ENCODE peak calls at places on chromosomes 13 and 19, in nine cellular contexts. T is tibial nerve, O is upper lobe of right lung, E is BE2C, M is lung, F is neuronal stem cell, Q is SJSA1, V is sigmoid colon, U is NT2/D1. J is an unnamed sample. For H3K4me1, the result is how much of the 10 kb centered on the place peaks cover.

GRCh38 chr13:45199716-45200115 is 1.1 kb downstream of the KCTD4 start:
- DNase-seq in T (no peak), O (no peak), E (no peak), M (no peak), F (no peak), Q (no peak), V (no peak), U (no peak), J (no peak)

GRCh38 chr19:32539240-32539916 is 41.6 kb upstream of the PDCD5 start:
- DNase-seq in T (no peak), O (no peak), E (no peak), M (no peak), F (no peak), Q (no peak), V (no peak), U (no peak), J (no peak)

GRCh38 chr13:22312405-22312803 is 641.5 kb downstream of the FGF9 start:
- DNase-seq in T (no peak), O (no peak), E (no peak), M (no peak), F (no peak), Q (no peak), V (no peak), U (no peak), J (no peak)

GRCh38 chr19:45766919-45767346 is 2.1 kb downstream of the SIX5 start:
- DNase-seq in T (no peak), O (no peak), E (no peak), M (no peak), F (no peak), Q (no peak), V (peak), U (no peak), J (peak)

GRCh38 chr13:53151692-53152421 is 123.2 kb downstream of the OLFM4 start:
- DNase-seq in T (no peak), O (no peak), E (peak), M (no peak), F (peak), Q (no peak), V (no peak), U (peak), J (no peak)

GRCh38 chr13:95641291-95641811 is 3.2 kb downstream of the DZIP1 start:
- DNase-seq in T (no peak), O (no peak), E (peak), M (no peak), F (no peak), Q (no peak), V (peak), U (no peak), J (no peak)

GRCh38 chr13:52001120-52001731 is 10.0 kb downstream of the ATP7B start:
- DNase-seq in T (no peak), O (no peak), E (no peak), M (no peak), F (no peak), Q (no peak), V (no peak), U (no peak), J (no peak)

GRCh38 chr13:44437356-44438233 is 64.0 kb downstream of the SERP2 start:
- DNase-seq in T (no peak), O (no peak), E (no peak), M (no peak), F (peak), Q (no peak), V (no peak), U (no peak), J (no peak)

GRCh38 chr13:58376775-58377174 is 745.2 kb downstream of the PCDH17 start:
- DNase-seq in T (no peak), O (no peak), E (no peak), M (no peak), F (no peak), Q (no peak), V (no peak), U (no peak), J (no peak)

GRCh38 chr13:36778083-36778671 is 40.8 kb upstream of the RFXAP start:
- DNase-seq in T (no peak), O (no peak), E (no peak), M (no peak), F (peak), Q (peak), V (no peak), U (no peak), J (no peak)

GRCh38 chr13:31301119-31301518 is 101.3 kb downstream of the B3GLCT start:
- DNase-seq in T (no peak), O (no peak), E (no peak), M (no peak), F (no peak), Q (no peak), V (no peak), U (no peak), J (no peak)

GRCh38 chr19:58518261-58519086 is 1.1 kb downstream of the ZBTB45 start:
- DNase-seq in T (no peak), O (no peak), E (no peak), M (no peak), F (no peak), Q (no peak), V (no peak), U (no peak), J (no peak)

GRCh38 chr19:17753976-17754375 is 2.7 kb downstream of the FCHO1 start:
- DNase-seq in T (no peak), O (no peak), E (no peak), M (no peak), F (no peak), Q (no peak), V (no peak), U (no peak), J (no peak)

GRCh38 chr19:5943623-5944022 is 29.6 kb downstream of the CAPS start:
- DNase-seq in T (no peak), O (no peak), E (no peak), M (no peak), F (no peak), Q (no peak), V (no peak), U (no peak), J (no peak)

GRCh38 chr13:107275945-107276614 is 708.1 kb upstream of the ARGLU1 start:
- DNase-seq in T (no peak), O (no peak), E (peak), M (no peak), F (no peak), Q (no peak), V (no peak), U (no peak), J (no peak)

GRCh38 chr13:27258637-27259377 is 7.4 kb downstream of the RPL21 start:
- DNase-seq in T (no peak), O (no peak), E (no peak), M (no peak), F (no peak), Q (no peak), V (no peak), U (no peak), J (no peak)

GRCh38 chr19:5048091-5048726 is 79.3 kb downstream of the KDM4B start:
- DNase-seq in T (peak), O (peak), E (peak), M (peak), F (peak), Q (peak), V (peak), U (peak), J (peak)

DNA sequence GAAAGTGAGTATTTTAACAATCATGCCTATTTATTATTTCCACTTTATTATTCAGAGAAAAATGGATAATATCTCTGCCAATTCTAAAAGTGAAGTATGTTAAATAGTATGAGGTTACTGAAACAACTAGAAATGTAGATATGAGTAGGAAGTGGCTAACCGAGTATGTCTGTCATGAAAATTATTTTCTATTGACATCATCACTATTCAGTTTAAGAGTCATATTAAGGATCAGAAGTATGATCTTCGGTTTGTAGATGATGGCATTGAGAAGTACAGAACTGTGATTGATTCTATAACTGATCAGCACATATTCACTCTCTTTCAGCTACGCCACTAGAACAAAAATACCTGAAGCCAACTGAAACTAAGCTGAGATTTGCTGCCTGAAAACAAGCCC is 146.4 kb upstream of the SLITRK5 start:
- DNase-seq in T (no peak), O (no peak), E (no peak), M (no peak), F (no peak), Q (no peak), V (no peak), U (no peak), J (no peak)
- H3K4me1 ChIP-seq in T (under half), O (under half), E (under half), M (under half), F (under half), Q (under half), V (under half), U (under half), J (under half)

GRCh38 chr19:19459707-19460251 is 54.3 kb downstream of the GATAD2A start:
- DNase-seq in T (no peak), O (no peak), E (peak), M (no peak), F (no peak), Q (no peak), V (no peak), U (no peak), J (peak)

GRCh38 chr19:19460761-19461265 is 54.5 kb downstream of the TSSK6 start:
- DNase-seq in T (peak), O (peak), E (peak), M (peak), F (no peak), Q (no peak), V (peak), U (no peak), J (peak)

GRCh38 chr19:19461671-19462622 is 53.4 kb downstream of the TSSK6 start:
- DNase-seq in T (no peak), O (peak), E (peak), M (peak), F (peak), Q (no peak), V (peak), U (no peak), J (peak)

GRCh38 chr19:19460258-19460731 is 54.8 kb downstream of the GATAD2A start:
- DNase-seq in T (no peak), O (no peak), E (no peak), M (no peak), F (no peak), Q (no peak), V (no peak), U (no peak), J (no peak)

GRCh38 chr19:19461306-19461670 is 54.1 kb downstream of the TSSK6 start:
- DNase-seq in T (no peak), O (no peak), E (no peak), M (no peak), F (no peak), Q (no peak), V (no peak), U (no peak), J (no peak)
- H3K4me1 ChIP-seq in T (half or more), O (half or more), E (under half), M (under half), F (half or more), Q (under half), V (half or more), U (half or more), J (under half)

GRCh38 chr19:14078406-14078805 is 5.8 kb downstream of the MISP3 start:
- DNase-seq in T (no peak), O (no peak), E (no peak), M (no peak), F (no peak), Q (no peak), V (no peak), U (no peak), J (no peak)

GRCh38 chr19:14073232-14073924 is 792 bp downstream of the MISP3 start:
- DNase-seq in T (no peak), O (peak), E (peak), M (peak), F (peak), Q (peak), V (peak), U (no peak), J (peak)

GRCh38 chr19:14072535-14073231 is at the start of gene MISP3:
- DNase-seq in T (no peak), O (peak), E (peak), M (peak), F (no peak), Q (no peak), V (peak), U (no peak), J (no peak)

GRCh38 chr19:14070268-14071050 is 2.1 kb upstream of the MISP3 start:
- DNase-seq in T (no peak), O (no peak), E (no peak), M (no peak), F (no peak), Q (no peak), V (no peak), U (no peak), J (peak)

DNA sequence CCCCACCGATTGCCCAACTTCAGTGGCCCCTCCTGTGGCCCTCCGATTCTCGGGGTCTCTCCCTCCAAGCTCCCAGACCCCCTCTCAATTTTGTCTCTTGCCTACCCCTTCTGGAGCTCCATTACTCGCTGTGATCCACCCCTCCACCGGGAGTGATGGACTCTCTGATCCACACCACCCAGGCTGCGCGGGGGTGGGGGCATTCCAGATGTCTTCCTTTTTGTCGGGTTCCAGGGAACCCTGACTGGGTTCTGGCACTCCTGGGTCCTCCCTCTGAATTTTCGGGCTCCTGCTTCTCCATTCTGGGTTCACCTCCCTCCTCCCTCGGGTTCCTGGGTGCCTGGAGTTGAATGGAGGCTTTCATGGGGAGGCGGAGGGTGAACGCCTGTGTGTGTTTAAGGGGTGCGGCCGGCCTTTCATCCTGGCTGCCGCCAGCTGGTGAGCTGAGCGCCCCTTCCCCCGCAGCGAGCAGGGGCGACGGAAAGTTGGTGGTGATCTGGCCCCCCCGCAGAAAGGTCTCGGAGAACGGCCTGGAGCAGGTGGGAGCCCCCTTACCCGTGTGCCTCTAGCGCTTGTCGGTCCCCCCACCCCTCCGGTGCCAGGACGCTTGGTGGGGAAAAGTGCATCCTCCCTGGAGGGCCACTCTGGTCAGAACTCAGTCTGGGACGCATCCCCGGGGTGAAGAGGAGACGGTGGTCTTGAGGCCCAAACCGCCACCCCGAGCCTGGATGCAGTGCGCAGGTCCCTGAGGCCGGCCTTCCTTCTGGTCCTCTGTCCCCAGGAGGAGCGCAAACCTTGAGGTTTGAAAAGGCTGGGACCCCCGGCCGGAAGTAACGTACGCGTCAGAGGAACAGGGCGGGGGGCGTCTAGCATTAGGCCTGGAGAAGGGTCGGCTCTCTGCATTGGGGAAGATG is 1.6 kb downstream of the MISP3 start:
- DNase-seq in T (no peak), O (peak), E (no peak), M (no peak), F (peak), Q (no peak), V (peak), U (no peak), J (peak)
- H3K4me1 ChIP-seq in T (under half), O (under half), E (under half), M (under half), F (under half), Q (under half), V (under half), U (under half), J (under half)

DNA sequence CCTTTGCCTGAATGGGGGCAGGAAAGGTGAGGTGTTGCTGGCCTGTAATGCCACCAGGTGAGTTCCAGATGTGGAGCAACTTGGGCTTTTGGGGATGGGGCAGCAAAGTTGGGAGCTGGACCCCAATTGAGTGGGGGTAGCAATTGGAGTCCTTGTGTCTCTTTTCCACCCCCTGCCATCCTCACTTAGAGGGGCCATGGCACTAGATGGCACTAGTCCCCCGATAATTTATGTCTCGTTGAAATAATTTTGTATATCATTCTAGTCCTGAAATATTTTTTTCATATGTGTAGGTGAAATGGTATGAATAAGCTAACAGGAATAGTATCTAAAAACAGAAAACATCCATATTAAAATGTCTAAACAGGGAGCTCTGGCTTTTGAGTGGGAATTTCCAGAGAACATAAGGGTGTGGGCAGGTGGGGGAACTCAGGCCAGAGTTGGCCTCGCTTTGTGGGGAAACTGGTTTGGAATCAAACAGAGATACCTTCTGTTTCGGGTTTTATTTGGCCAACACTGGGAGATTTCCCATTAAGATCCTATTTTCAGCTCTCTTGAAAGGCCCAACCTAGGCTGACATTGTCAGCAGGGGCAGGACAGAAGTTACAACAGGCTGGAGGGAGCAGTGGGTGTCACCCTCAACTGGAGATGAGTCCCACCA is 3.4 kb downstream of the ZNF576 start:
- DNase-seq in T (no peak), O (no peak), E (no peak), M (no peak), F (no peak), Q (no peak), V (no peak), U (no peak), J (no peak)
- H3K4me1 ChIP-seq in T (under half), O (under half), E (under half), M (under half), F (under half), Q (under half), V (under half), U (under half), J (under half)